ENCODE peak calls at places on chromosome 9, in ten cellular contexts. H, B, L, U, J, C, W, P, E and Y are unnamed samples. For H3K9me3, the result is how much of the 10 kb centered on the place peaks cover.

GRCh38 chr9:121363586-121363961 is 6.5 kb downstream of the STOM start:
- DNase-seq in H (peak), E (no peak), J (no peak), B (no peak), P (no peak), W (no peak), C (no peak), U (no peak), L (no peak), Y (no peak)

GRCh38 chr9:100368672-100369071 is 15.9 kb upstream of the TEX10 start:
- DNase-seq in U (no peak), E (no peak), H (no peak), B (no peak), W (no peak), L (no peak), C (no peak), P (no peak), J (no peak), Y (no peak)

GRCh38 chr9:78038620-78039300 is 7.1 kb upstream of the GNAQ start:
- DNase-seq in B (no peak), U (no peak), W (no peak), E (no peak), L (no peak), C (no peak), H (peak), P (no peak), J (no peak), Y (no peak)

GRCh38 chr9:120386390-120387131 is 193.4 kb downstream of the CDK5RAP2 start:
- DNase-seq in B (no peak), P (peak), C (no peak), H (peak), L (no peak), W (peak), U (no peak), E (no peak), J (no peak), Y (no peak)

GRCh38 chr9:20304001-20304400 is 318.3 kb downstream of the MLLT3 start:
- DNase-seq in W (no peak), J (no peak), U (no peak), B (no peak), H (no peak), C (no peak), P (no peak), E (no peak), L (no peak), Y (no peak)

GRCh38 chr9:13478637-13479036 is 199.1 kb upstream of the MPDZ start:
- DNase-seq in P (no peak), C (no peak), L (no peak), B (no peak), E (no peak), U (peak), J (no peak), W (no peak), H (no peak), Y (no peak)

GRCh38 chr9:2800385-2801179 is 43.3 kb downstream of the PUM3 start:
- DNase-seq in E (no peak), B (peak), L (no peak), H (no peak), W (no peak), U (no peak), C (no peak), P (no peak), J (no peak), Y (no peak)

GRCh38 chr9:6625363-6625762 is 20.2 kb downstream of the GLDC start:
- DNase-seq in L (no peak), U (no peak), P (no peak), H (no peak), C (no peak), W (no peak), J (no peak), E (no peak), B (peak), Y (no peak)

GRCh38 chr9:112503170-112503569 is 16.5 kb downstream of the KIAA1958 start:
- DNase-seq in J (no peak), E (no peak), C (no peak), H (no peak), U (no peak), L (no peak), B (no peak), P (no peak), W (no peak), Y (no peak)

GRCh38 chr9:38036359-38037084 is 32.5 kb downstream of the SHB start:
- DNase-seq in L (peak), J (no peak), P (no peak), C (no peak), U (peak), B (no peak), E (no peak), W (peak), H (no peak), Y (no peak)

GRCh38 chr9:115845648-115846312 is 307.8 kb upstream of the PAPPA start:
- DNase-seq in P (no peak), C (no peak), W (no peak), E (no peak), J (no peak), B (no peak), U (no peak), L (no peak), H (no peak), Y (no peak)

GRCh38 chr9:93576296-93577044 is at the start of gene PHF2:
- DNase-seq in H (no peak), U (no peak), B (peak), J (no peak), W (no peak), P (no peak), L (peak), C (peak), E (no peak), Y (no peak)

GRCh38 chr9:8338249-8338721 is 538.7 kb upstream of the DMAC1 start:
- DNase-seq in U (no peak), L (no peak), J (no peak), W (no peak), E (no peak), C (no peak), B (no peak), H (peak), P (no peak), Y (no peak)
- H3K9me3 ChIP-seq in U (under half), L (under half), J (under half), W (under half), E (under half), C (under half), B (under half), H (under half), P (under half), Y (under half)

DNA sequence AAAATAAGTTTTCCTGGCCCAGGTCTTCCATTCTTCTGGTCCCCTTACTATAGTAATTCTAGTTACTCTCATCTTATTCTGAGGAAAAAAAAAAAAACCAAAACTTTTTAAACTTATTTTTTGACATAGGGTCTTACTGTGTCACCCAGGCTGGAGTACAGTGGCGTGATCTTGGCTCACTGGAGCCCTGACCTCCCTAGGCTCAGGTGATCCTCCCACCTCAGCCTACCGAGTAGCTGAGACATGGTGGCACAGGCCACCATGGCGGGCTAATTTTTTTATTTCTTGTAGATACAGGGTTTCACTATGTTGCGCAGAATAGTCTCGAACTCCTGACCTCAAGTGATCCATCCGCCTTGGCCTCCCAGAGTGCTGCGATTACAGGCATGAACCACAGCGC is 38.4 kb downstream of the SNAPC3 start:
- DNase-seq in L (no peak), H (no peak), U (no peak), P (no peak), E (no peak), J (no peak), B (no peak), C (no peak), W (no peak), Y (no peak)
- H3K9me3 ChIP-seq in L (under half), H (under half), U (under half), P (under half), E (under half), J (under half), B (under half), C (under half), W (under half), Y (under half)

GRCh38 chr9:135101926-135102325 is 14.5 kb downstream of the OLFM1 start:
- DNase-seq in L (no peak), C (no peak), J (no peak), P (no peak), E (no peak), H (no peak), U (no peak), W (no peak), B (no peak), Y (no peak)

GRCh38 chr9:135103931-135104639 is 16.6 kb downstream of the OLFM1 start:
- DNase-seq in L (no peak), B (no peak), W (no peak), E (no peak), H (no peak), C (no peak), P (no peak), U (no peak), J (no peak), Y (no peak)

GRCh38 chr9:135102331-135102730 is 14.9 kb downstream of the OLFM1 start:
- DNase-seq in C (no peak), W (no peak), B (no peak), U (no peak), P (no peak), E (no peak), L (no peak), J (no peak), H (no peak), Y (no peak)

GRCh38 chr9:135101486-135101885 is 14.0 kb downstream of the OLFM1 start:
- DNase-seq in W (no peak), J (no peak), C (no peak), B (no peak), H (no peak), U (no peak), L (no peak), E (no peak), P (no peak), Y (no peak)

GRCh38 chr9:135103001-135103446 is 15.6 kb downstream of the OLFM1 start:
- DNase-seq in J (no peak), U (no peak), L (no peak), W (no peak), P (no peak), B (no peak), H (no peak), C (no peak), E (no peak), Y (no peak)
- H3K9me3 ChIP-seq in J (under half), U (under half), L (under half), W (under half), P (under half), B (under half), H (under half), C (under half), E (under half), Y (under half)

GRCh38 chr9:70532753-70533152 is 118.3 kb upstream of the KLF9 start:
- DNase-seq in E (no peak), B (no peak), C (no peak), U (no peak), L (no peak), P (no peak), J (no peak), H (peak), W (no peak), Y (no peak)
- H3K9me3 ChIP-seq in E (under half), B (under half), C (under half), U (under half), L (under half), P (under half), J (under half), H (under half), W (under half), Y (under half)

GRCh38 chr9:108691614-108692013 is 164.2 kb downstream of the ACTL7B start:
- DNase-seq in J (no peak), U (no peak), L (no peak), C (no peak), B (no peak), P (no peak), E (no peak), H (no peak), W (no peak), Y (no peak)
- H3K9me3 ChIP-seq in J (under half), U (under half), L (under half), C (under half), B (under half), P (under half), E (under half), H (under half), W (under half), Y (under half)

DNA sequence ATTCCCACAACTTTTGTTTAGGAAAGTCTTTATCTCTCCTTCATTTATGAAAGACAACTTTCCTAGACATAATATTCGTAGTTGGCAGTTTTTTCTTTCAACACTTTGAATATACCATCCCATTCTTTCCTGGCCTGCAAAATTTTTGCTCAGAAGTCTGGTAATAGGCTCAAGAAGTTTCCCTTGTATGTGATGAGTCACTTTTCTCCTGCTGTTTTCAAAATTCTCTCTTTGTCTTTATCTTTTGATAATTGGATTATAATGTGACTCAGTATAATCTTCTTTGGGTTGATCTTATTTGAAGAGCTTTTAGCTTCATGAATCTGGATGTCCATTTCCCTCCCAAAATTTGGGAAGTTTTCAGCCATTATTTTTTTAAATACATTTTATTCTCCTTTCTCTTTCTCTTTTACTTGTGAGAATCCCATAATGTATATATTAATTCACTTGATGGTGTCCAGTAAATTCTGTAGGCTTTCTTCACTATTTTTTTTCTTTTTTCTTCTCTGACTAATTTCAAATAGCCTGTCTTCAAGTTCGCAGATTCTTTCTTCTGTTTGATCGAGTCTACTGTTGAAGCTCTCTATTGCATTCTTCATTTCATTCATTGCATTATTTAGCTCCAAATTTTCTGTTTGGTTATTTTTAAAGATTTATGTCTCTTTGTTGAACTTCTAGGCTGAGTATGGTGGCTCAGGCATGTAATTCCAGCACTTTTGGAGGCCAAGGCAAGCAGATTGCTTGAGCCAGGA is 37.3 kb upstream of the CKS2 start:
- DNase-seq in H (no peak), C (no peak), P (no peak), L (no peak), W (no peak), B (no peak), J (no peak), E (no peak), U (no peak), Y (no peak)
- H3K9me3 ChIP-seq in H (under half), C (under half), P (under half), L (under half), W (under half), B (under half), J (under half), E (under half), U (under half), Y (under half)

GRCh38 chr9:102445181-102445747 is 549.9 kb upstream of the CYLC2 start:
- DNase-seq in U (no peak), L (no peak), P (no peak), W (no peak), E (no peak), C (no peak), H (no peak), J (no peak), B (no peak), Y (no peak)

DNA sequence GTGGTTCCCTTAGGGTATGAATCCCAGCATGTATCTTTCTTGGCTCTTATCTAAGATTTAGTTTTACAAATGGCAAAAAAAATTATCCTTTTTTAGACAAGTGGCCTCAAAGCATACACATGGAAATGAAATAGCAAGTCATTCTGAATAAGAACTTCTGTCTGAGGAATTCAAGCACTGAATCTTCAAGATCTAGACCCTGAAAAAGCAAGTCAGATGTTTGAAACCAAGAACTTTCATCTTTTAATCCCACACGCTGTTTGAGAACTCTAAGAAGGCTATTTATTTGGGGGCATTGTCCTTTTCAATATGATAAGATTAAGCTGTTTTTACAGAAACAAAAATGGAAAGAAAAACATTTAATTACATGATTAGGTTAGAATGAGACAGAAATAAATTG is 549.2 kb upstream of the CYLC2 start:
- DNase-seq in B (no peak), C (no peak), L (no peak), W (no peak), H (no peak), J (no peak), E (no peak), P (no peak), U (no peak), Y (no peak)
- H3K9me3 ChIP-seq in B (under half), C (under half), L (under half), W (under half), H (under half), J (under half), E (under half), P (under half), U (under half), Y (under half)